ENCODE peak calls at places on chromosomes 2 and 18, in seven cellular contexts. K is A673, L is uterus, G is tibial artery, A is cardiac muscle cell, S is thyroid gland, T is gastrocnemius medialis. V is an unnamed sample.
A peak's percentile ranks its signal among the peaks of the same experiment; 100 is the strongest.

GRCh38 chr2:100109986-100110980 is 32.1 kb downstream of the AFF3 start:
- DNase-seq in T (no peak), L (no peak), A (no peak), G (no peak), S (peak; percentile 66), K (no peak), V (no peak)

GRCh38 chr2:42613281-42614064 is 45.0 kb downstream of the MTA3 start:
- DNase-seq in L (no peak), S (no peak), T (no peak), A (peak; percentile 33), K (peak; percentile 52), G (no peak), V (no peak)

GRCh38 chr2:99654419-99654818 is 164.6 kb upstream of the REV1 start:
- DNase-seq in L (no peak), G (no peak), A (no peak), T (no peak), S (no peak), K (no peak), V (no peak)

GRCh38 chr18:43392168-43392567 is 114.9 kb upstream of the SYT4 start:
- DNase-seq in K (no peak), A (no peak), L (no peak), S (no peak), T (no peak), G (no peak), V (no peak)

GRCh38 chr2:17231425-17231965 is 286.7 kb downstream of the RAD51AP2 start:
- DNase-seq in L (no peak), A (no peak), K (no peak), G (no peak), T (no peak), S (no peak), V (no peak)

GRCh38 chr2:101717041-101717817 is 19.7 kb downstream of the MAP4K4 start:
- DNase-seq in T (no peak), K (no peak), A (no peak), G (no peak), L (no peak), S (no peak), V (no peak)

GRCh38 chr2:172560721-172561120 is 4.8 kb downstream of the PDK1 start:
- DNase-seq in L (no peak), A (no peak), T (no peak), S (no peak), G (no peak), K (no peak), V (no peak)

GRCh38 chr2:241161646-241162281 is 11.5 kb downstream of the PPP1R7 start:
- DNase-seq in A (peak; percentile 91), G (peak; percentile 94), T (peak; percentile 99), K (peak; percentile 15), S (peak; percentile 91), L (peak; percentile 77), V (peak; percentile 36)

GRCh38 chr18:64165906-64166305 is 17.0 kb upstream of the LINC00305 start:
- DNase-seq in A (no peak), L (no peak), T (no peak), S (no peak), G (no peak), K (peak; percentile 89), V (no peak)

GRCh38 chr2:211354481-211354880 is 798.1 kb downstream of the CPS1 start:
- DNase-seq in G (no peak), L (no peak), A (no peak), T (no peak), K (no peak), S (no peak), V (no peak)

GRCh38 chr18:55585586-55586521 is 2.1 kb downstream of the TCF4 start:
- DNase-seq in G (no peak), A (peak; percentile 42), S (no peak), L (no peak), K (peak; percentile 17), T (no peak), V (no peak)

GRCh38 chr2:25311866-25312575 is 29.7 kb downstream of the DNMT3A start:
- DNase-seq in T (peak; percentile 80), S (peak; percentile 96), K (no peak), A (no peak), L (peak; percentile 64), G (no peak), V (no peak)

GRCh38 chr2:211836409-211836808 is 702.2 kb downstream of the ERBB4 start:
- DNase-seq in L (no peak), S (no peak), G (no peak), K (no peak), A (no peak), T (no peak), V (no peak)

GRCh38 chr2:182559623-182560022 is 132.8 kb upstream of the PDE1A start:
- DNase-seq in K (no peak), L (no peak), A (no peak), S (no peak), T (no peak), G (no peak), V (no peak)

GRCh38 chr2:236219411-236219810 is 44.8 kb downstream of the ASB18 start:
- DNase-seq in L (no peak), K (no peak), A (no peak), S (no peak), T (no peak), G (peak; percentile 1), V (no peak)

GRCh38 chr2:78992451-78992806 is 33.1 kb upstream of the REG3G start:
- DNase-seq in L (no peak), G (no peak), K (peak; percentile 51), A (peak; percentile 10), S (peak; percentile 28), T (no peak), V (no peak)

GRCh38 chr2:8643996-8644356 is 37.9 kb upstream of the ID2 start:
- DNase-seq in A (no peak), K (no peak), L (no peak), T (peak; percentile 1), G (no peak), S (no peak), V (no peak)

GRCh38 chr2:8641516-8641915 is 40.3 kb upstream of the ID2 start:
- DNase-seq in S (no peak), L (no peak), G (no peak), K (no peak), T (no peak), A (no peak), V (no peak)

GRCh38 chr2:8643238-8643995 is 38.4 kb upstream of the ID2 start:
- DNase-seq in G (no peak), S (no peak), T (no peak), A (no peak), L (no peak), K (no peak), V (no peak)

GRCh38 chr2:8640498-8640897 is 41.4 kb upstream of the ID2 start:
- DNase-seq in G (no peak), L (no peak), T (no peak), S (no peak), K (no peak), A (no peak), V (no peak)

DNA sequence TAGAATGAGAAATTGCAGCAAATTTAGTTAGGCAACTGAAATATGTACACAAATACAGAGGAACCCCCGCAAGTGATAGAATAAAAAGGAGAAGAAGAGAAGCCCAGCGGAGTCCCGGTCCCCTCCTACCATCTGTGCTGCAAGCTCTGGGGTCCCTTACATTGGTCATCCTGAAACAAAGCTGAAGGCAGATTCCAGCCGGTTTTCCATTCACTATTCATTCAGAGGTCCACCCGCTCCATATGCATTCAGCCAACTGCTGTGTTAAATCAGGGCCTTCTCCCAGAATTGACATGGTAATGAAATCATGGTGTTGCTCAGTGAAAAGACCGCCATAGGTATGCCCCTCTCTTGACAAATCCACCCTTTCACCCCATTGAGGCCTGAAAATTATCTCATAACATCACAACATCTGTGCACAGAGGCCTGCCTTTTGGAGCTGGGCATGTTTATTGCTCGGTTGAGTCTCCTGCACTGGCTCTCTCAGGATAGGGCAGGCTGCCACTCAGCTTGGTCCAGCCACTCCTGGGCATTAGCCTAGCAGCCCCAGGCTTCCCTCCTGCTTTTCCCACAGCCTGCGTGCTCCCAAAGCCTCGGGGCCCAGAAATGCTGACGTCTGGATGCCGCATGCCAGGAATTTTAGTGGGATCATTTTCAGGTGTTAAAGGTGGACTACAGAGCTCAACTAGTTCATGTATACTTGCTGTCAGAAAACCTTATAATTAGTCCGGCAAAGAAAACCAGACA is 39.4 kb upstream of the ID2 start:
- DNase-seq in L (no peak), A (no peak), G (no peak), K (no peak), S (no peak), T (no peak), V (no peak)
- TF ChIP-seq CTCF in L (no peak), A (no peak), G (no peak), K (no peak), S (no peak), T (no peak), V (no peak)

GRCh38 chr2:26640781-26641564 is at the start of gene CIB4:
- DNase-seq in A (no peak), G (peak; percentile 57), S (peak; percentile 95), L (no peak), T (no peak), K (no peak), V (no peak)
- H3K27me3 ChIP-seq in A (peaks cover 3% of the 10 kb centered on the region), G (peaks cover 8% of the 10 kb centered on the region), S (no peaks in the 10 kb centered on the region), L (no peaks in the 10 kb centered on the region), T (peaks cover 5% of the 10 kb centered on the region), K (no peaks in the 10 kb centered on the region), V (no peaks in the 10 kb centered on the region)

DNA sequence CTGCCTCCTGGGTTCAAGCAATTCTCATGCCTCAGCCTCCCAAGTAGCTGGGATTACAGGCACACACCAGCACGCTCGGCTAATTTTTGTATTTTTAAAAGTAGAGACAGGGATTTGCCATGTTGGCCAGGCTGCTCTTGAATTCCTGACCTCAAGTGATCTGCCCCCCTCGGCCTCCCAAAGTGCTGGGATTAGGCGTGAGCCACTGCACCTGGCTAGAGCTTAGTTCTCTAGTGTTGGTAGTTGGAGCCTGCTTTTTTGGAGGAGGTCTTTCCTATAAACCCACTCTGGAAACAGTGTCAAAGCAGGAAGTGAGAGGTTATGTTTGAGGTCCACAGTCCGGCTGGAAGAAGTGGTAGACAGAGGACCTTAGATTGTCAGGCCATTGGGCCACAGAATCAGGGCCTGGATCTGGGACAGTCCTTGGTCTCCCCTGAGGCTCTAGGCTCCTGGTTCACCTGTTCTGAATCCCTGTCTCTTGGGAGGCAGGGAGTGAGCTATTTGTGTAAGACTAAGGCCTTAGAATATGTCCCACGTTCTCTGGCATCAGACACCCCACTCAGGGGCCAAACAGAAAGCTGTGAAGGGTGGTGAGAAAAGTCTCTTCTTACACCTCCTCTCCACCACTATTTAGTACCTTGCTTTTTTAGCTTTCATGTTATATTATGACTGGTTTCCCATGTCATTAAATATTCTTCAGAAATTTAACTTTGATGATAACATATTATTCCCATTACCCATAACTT is 34.5 kb downstream of the PCBP1 start:
- DNase-seq in A (no peak), T (peak; percentile 63), G (peak; percentile 45), K (no peak), L (no peak), S (peak; percentile 51), V (no peak)
- H3K4me1 ChIP-seq in A (peaks cover 28% of the 10 kb centered on the region), T (peaks cover 62% of the 10 kb centered on the region), G (peaks cover 4% of the 10 kb centered on the region), K (peaks cover 33% of the 10 kb centered on the region), L (no peaks in the 10 kb centered on the region), S (peaks cover 50% of the 10 kb centered on the region), V (peaks cover 19% of the 10 kb centered on the region)

DNA sequence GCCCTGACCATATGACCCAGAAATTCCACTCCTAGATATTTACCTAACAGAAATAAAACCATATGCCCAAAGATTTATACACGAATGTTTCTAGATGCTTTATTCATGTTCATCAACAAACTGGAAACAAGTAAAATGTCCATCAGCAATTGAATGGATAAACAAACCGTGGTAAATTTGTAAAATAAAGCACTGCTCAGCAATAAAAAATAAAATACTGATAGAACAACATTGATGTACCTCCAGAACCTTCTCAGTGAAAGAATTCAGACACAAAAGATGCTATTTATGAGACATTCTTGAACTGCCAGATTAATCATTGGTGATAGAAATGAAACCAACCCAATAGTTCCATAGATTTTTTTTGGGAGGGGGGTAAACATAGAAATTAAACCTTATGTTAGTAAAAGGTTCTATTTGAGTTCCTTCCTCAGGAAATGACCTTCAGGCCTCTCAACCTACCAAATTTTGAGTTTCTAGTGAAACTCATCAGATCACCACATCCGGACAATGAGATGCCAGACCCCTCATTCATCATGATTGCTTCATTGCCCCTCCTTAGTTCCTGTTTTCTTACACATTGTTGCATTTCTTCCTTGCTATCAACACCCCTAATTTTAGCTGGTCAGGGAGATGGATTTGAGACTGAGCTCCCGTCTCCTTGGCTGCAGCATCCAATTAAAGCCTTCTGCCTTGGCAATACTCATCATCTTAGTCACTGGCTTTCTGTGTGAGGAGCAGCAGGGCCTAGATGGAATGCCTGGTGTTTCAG is 203.5 kb downstream of the LPIN1 start:
- DNase-seq in S (no peak), G (no peak), A (no peak), K (no peak), T (no peak), L (no peak), V (no peak)
- TF ChIP-seq CTCF in S (no peak), G (no peak), A (no peak), K (no peak), T (no peak), L (no peak), V (no peak)

V was measured in thoracic aorta.